ENCODE peak calls at places on chromosomes 1 and 21, in ten cellular contexts. K is germinal center; R is cerebellar cortex; C is heart right ventricle; U is activated CD4-positive, alpha-beta T cell treated with anti-CD3 and anti-CD28 coated beads, Interleukin-2, amount 50 U/mL, for 48 hours; W is mesendoderm; A is fibroblast of mammary gland; S is upper lobe of right lung; I is HS-5; F is OCI-M1. L is an unnamed sample.

GRCh38 chr1:158124999-158125398 is 55.7 kb upstream of the CD1D start:
- DNase-seq in W (peak), F (peak), K (peak), C (peak), A (peak), S (peak), U (peak), I (peak), R (peak), L (peak)

GRCh38 chr21:38219049-38219628 is 37.7 kb upstream of the KCNJ15 start:
- DNase-seq in K (peak), C (peak), W (peak), A (peak), S (peak), F (peak), I (peak), U (peak), R (peak), L (peak)

GRCh38 chr1:221758455-221758854 is 16.6 kb upstream of the DUSP10 start:
- DNase-seq in U (no peak), K (no peak), S (no peak), W (no peak), C (no peak), R (no peak), I (no peak), F (no peak), A (no peak), L (no peak)

GRCh38 chr1:75342799-75343198 is 208.6 kb downstream of the LHX8 start:
- DNase-seq in W (no peak), C (no peak), A (no peak), F (no peak), U (no peak), S (no peak), I (no peak), R (no peak), K (no peak), L (no peak)

GRCh38 chr1:86419277-86419903 is 4.6 kb upstream of the CLCA2 start:
- DNase-seq in W (peak), K (peak), S (no peak), U (no peak), A (peak), R (peak), I (no peak), F (peak), C (peak), L (peak)

GRCh38 chr1:36239941-36240637 is 15.8 kb downstream of the THRAP3 start:
- DNase-seq in U (no peak), I (no peak), C (peak), S (no peak), W (no peak), K (no peak), F (no peak), R (no peak), A (peak), L (no peak)

GRCh38 chr1:56872597-56872996 is 18.0 kb downstream of the C8A start:
- DNase-seq in S (no peak), R (no peak), U (no peak), F (peak), C (no peak), W (no peak), I (peak), A (peak), K (no peak), L (no peak)

GRCh38 chr1:12345350-12346217 is 115.8 kb downstream of the VPS13D start:
- DNase-seq in U (no peak), I (no peak), R (no peak), C (no peak), S (no peak), A (no peak), W (no peak), K (peak), F (no peak), L (peak)

GRCh38 chr1:9835758-9836631 is 12.2 kb upstream of the CLSTN1 start:
- DNase-seq in C (peak), R (peak), A (peak), F (no peak), U (no peak), W (peak), S (peak), I (no peak), K (no peak), L (no peak)

GRCh38 chr1:204701229-204701628 is 15.7 kb upstream of the LRRN2 start:
- DNase-seq in W (no peak), F (no peak), R (no peak), K (no peak), A (no peak), U (no peak), I (no peak), C (no peak), S (no peak), L (no peak)

GRCh38 chr1:67479146-67479891 is 49.1 kb upstream of the SERBP1 start:
- DNase-seq in A (peak), W (no peak), I (no peak), C (peak), R (no peak), K (no peak), U (peak), S (no peak), F (peak), L (no peak)

GRCh38 chr1:117697220-117697781 is 91.5 kb downstream of the TENT5C start:
- DNase-seq in A (no peak), R (no peak), F (peak), W (no peak), S (no peak), I (no peak), K (no peak), U (no peak), C (no peak), L (no peak)

GRCh38 chr1:40844079-40844478 is 18.1 kb downstream of the CITED4 start:
- DNase-seq in K (no peak), F (no peak), I (no peak), U (no peak), A (no peak), R (no peak), S (no peak), C (no peak), W (no peak), L (no peak)

GRCh38 chr1:245869847-245870246 is 637.2 kb downstream of the SMYD3 start:
- DNase-seq in R (no peak), F (no peak), W (peak), S (no peak), U (no peak), I (no peak), K (no peak), C (no peak), A (no peak), L (no peak)

GRCh38 chr21:43880111-43880985 is 15.3 kb downstream of the AGPAT3 start:
- DNase-seq in F (no peak), S (peak), W (no peak), R (peak), U (no peak), K (no peak), A (peak), I (no peak), C (no peak), L (peak)

GRCh38 chr1:34985063-34985770 is at the start of gene TMEM35B:
- DNase-seq in S (peak), U (peak), W (peak), R (peak), A (peak), F (peak), I (no peak), K (peak), C (peak), L (peak)

GRCh38 chr1:92461364-92462097 is 25.2 kb downstream of the GFI1 start:
- DNase-seq in K (peak), S (no peak), C (no peak), A (no peak), U (no peak), F (peak), R (no peak), I (no peak), W (no peak), L (peak)

GRCh38 chr1:25711555-25712298 is 88.3 kb upstream of the SELENON start:
- DNase-seq in A (peak), K (no peak), U (peak), I (no peak), W (no peak), R (no peak), F (no peak), S (peak), C (no peak), L (peak)

GRCh38 chr1:231369282-231369681 is 31.2 kb downstream of the SPRTN start:
- DNase-seq in K (no peak), F (no peak), S (no peak), R (no peak), C (no peak), I (no peak), W (no peak), U (no peak), A (no peak), L (no peak)

GRCh38 chr21:46188226-46189212 is 4.3 kb upstream of the SPATC1L start:
- DNase-seq in C (peak), S (peak), W (peak), A (peak), I (no peak), K (no peak), F (peak), U (no peak), R (no peak), L (peak)

GRCh38 chr1:207962716-207963428 is 51.9 kb upstream of the CD34 start:
- DNase-seq in K (peak), W (peak), R (peak), U (peak), A (peak), C (peak), I (no peak), S (no peak), F (no peak), L (peak)

GRCh38 chr1:210369425-210369824 is 40.7 kb downstream of the HHAT start:
- DNase-seq in K (no peak), F (no peak), W (peak), A (no peak), R (no peak), S (no peak), I (no peak), U (no peak), C (no peak), L (no peak)

GRCh38 chr1:29236993-29237905 is 927 bp downstream of the PTPRU start:
- DNase-seq in I (no peak), R (no peak), K (peak), S (peak), F (no peak), C (peak), A (no peak), U (peak), W (peak), L (peak)

GRCh38 chr1:64539808-64540207 is 69.9 kb downstream of the CACHD1 start:
- DNase-seq in F (no peak), C (peak), S (no peak), K (no peak), I (no peak), A (peak), W (no peak), U (no peak), R (no peak), L (no peak)

GRCh38 chr1:44407430-44408180 is 2.5 kb downstream of the RNF220 start:
- DNase-seq in I (no peak), S (no peak), W (peak), K (peak), R (no peak), F (no peak), U (peak), C (no peak), A (no peak), L (no peak)

GRCh38 chr1:234889643-234890042 is 239.0 kb downstream of the TOMM20 start:
- DNase-seq in W (no peak), R (no peak), K (no peak), C (no peak), U (no peak), S (no peak), I (no peak), A (no peak), F (no peak), L (no peak)

GRCh38 chr1:170698711-170699275 is 34.9 kb downstream of the PRRX1 start:
- DNase-seq in S (no peak), R (peak), A (peak), W (peak), I (no peak), U (no peak), K (no peak), C (no peak), F (no peak), L (no peak)

GRCh38 chr1:175822575-175822974 is 79.2 kb upstream of the TNR start:
- DNase-seq in I (peak), R (no peak), W (no peak), A (peak), S (no peak), F (no peak), U (no peak), K (no peak), C (no peak), L (no peak)

GRCh38 chr1:29062157-29062942 is 61.4 kb downstream of the TMEM200B start:
- DNase-seq in S (no peak), I (no peak), R (no peak), U (peak), C (no peak), F (no peak), K (no peak), W (no peak), A (no peak), L (no peak)

GRCh38 chr1:212440419-212440818 is 7.7 kb downstream of the NENF start:
- DNase-seq in R (no peak), I (no peak), C (no peak), S (no peak), U (no peak), A (no peak), F (no peak), K (no peak), W (no peak), L (no peak)